ENCODE peak calls at places on chromosomes 3 and 15, in five cellular contexts. D, T, K, E and H are unnamed samples.
A peak's percentile ranks its signal among the peaks of the same experiment; 100 is the strongest.

GRCh38 chr15:56821721-56822425 is 88.6 kb upstream of the ZNF280D start:
- DNase-seq in K (peak; percentile 72), T (peak; percentile 69), D (peak; percentile 61), E (peak; percentile 65), H (peak; percentile 31)

GRCh38 chr15:91420689-91421088 is 320.6 kb downstream of the SV2B start:
- DNase-seq in E (no peak), K (no peak), D (no peak), T (no peak), H (no peak)

GRCh38 chr15:35444557-35445204 is 101.3 kb downstream of the DPH6 start:
- DNase-seq in D (no peak), T (peak; percentile 65), E (no peak), K (peak; percentile 19), H (no peak)

GRCh38 chr3:105812194-105812586 is 56.6 kb downstream of the CBLB start:
- DNase-seq in K (no peak), T (no peak), D (no peak), E (no peak), H (peak; percentile 34)

GRCh38 chr15:39466428-39466827 is 114.5 kb upstream of the THBS1 start:
- DNase-seq in D (peak; percentile 76), T (no peak), E (peak; percentile 34), K (peak; percentile 46), H (no peak)

GRCh38 chr15:32855942-32856341 is 138.1 kb downstream of the GREM1 start:
- DNase-seq in K (no peak), D (peak; percentile 6), E (no peak), T (no peak), H (no peak)

GRCh38 chr15:61038910-61039309 is 190.2 kb downstream of the RORA start:
- DNase-seq in D (no peak), T (no peak), E (no peak), K (no peak), H (no peak)

GRCh38 chr3:156820687-156821070 is 5.5 kb upstream of the LEKR1 start:
- DNase-seq in K (no peak), E (no peak), T (no peak), D (no peak), H (no peak)

GRCh38 chr3:33008282-33008681 is 56.8 kb downstream of the CCR4 start:
- DNase-seq in T (no peak), D (no peak), K (no peak), E (no peak), H (no peak)

GRCh38 chr3:97102641-97103040 is 288.2 kb downstream of the EPHA6 start:
- DNase-seq in D (no peak), T (no peak), K (no peak), E (no peak), H (peak; percentile 1)

GRCh38 chr3:20798666-20799065 is 612.7 kb upstream of the SGO1 start:
- DNase-seq in D (no peak), E (no peak), K (no peak), T (no peak), H (no peak)

GRCh38 chr3:185549111-185549510 is 3.3 kb downstream of the LIPH start:
- DNase-seq in D (peak; percentile 57), T (no peak), K (peak; percentile 79), E (peak; percentile 34), H (no peak)

GRCh38 chr3:11390411-11391171 is 118.4 kb downstream of the ATG7 start:
- DNase-seq in D (no peak), E (no peak), K (peak; percentile 20), T (no peak), H (no peak)

GRCh38 chr3:4821331-4821730 is 157.9 kb upstream of the BHLHE40 start:
- DNase-seq in T (no peak), D (no peak), E (no peak), K (no peak), H (no peak)

GRCh38 chr3:22117091-22117490 is 366.1 kb upstream of the ZNF385D start:
- DNase-seq in T (no peak), E (no peak), K (no peak), D (no peak), H (no peak)

GRCh38 chr3:36813320-36813719 is 49.0 kb upstream of the DCLK3 start:
- DNase-seq in K (no peak), T (no peak), E (no peak), D (no peak), H (no peak)

GRCh38 chr3:184758056-184758455 is 46.2 kb upstream of the MAGEF1 start:
- DNase-seq in E (no peak), K (no peak), D (no peak), T (no peak), H (no peak)

GRCh38 chr3:148955544-148956346 is 35.6 kb upstream of the GYG1 start:
- DNase-seq in K (peak; percentile 81), E (peak; percentile 39), T (peak; percentile 76), D (peak; percentile 54), H (peak; percentile 67)

GRCh38 chr3:81728766-81729544 is 32.5 kb downstream of the GBE1 start:
- DNase-seq in K (no peak), D (no peak), E (no peak), T (no peak), H (no peak)

GRCh38 chr15:94080989-94081605 is 150.3 kb upstream of the MCTP2 start:
- DNase-seq in K (no peak), T (no peak), E (no peak), D (no peak), H (no peak)

GRCh38 chr3:126487151-126487771 is 11.6 kb upstream of the ZXDC start:
- DNase-seq in D (peak; percentile 41), E (no peak), K (no peak), T (peak; percentile 64), H (no peak)

GRCh38 chr15:51828621-51829359 is 663 bp upstream of the TMOD3 start:
- DNase-seq in E (no peak), D (no peak), K (no peak), T (no peak), H (no peak)

GRCh38 chr15:85491663-85492062 is 111.3 kb downstream of the AKAP13 start:
- DNase-seq in K (no peak), T (no peak), D (no peak), E (no peak), H (no peak)

GRCh38 chr3:107432646-107433045 is 55.4 kb downstream of the CCDC54 start:
- DNase-seq in K (peak; percentile 10), T (no peak), E (no peak), D (no peak), H (no peak)

GRCh38 chr15:82100116-82100795 is 54.4 kb upstream of the MEX3B start:
- DNase-seq in T (peak; percentile 15), E (no peak), D (no peak), K (no peak), H (no peak)

GRCh38 chr15:81312790-81313543 is 11.0 kb downstream of the STARD5 start:
- DNase-seq in K (peak; percentile 60), D (peak; percentile 59), T (no peak), E (peak; percentile 41), H (no peak)

GRCh38 chr3:15798533-15799245 is 910 bp upstream of the ANKRD28 start:
- DNase-seq in D (no peak), T (no peak), K (no peak), E (no peak), H (peak; percentile 73)
- H3K4me3 ChIP-seq in D (peak overlapping the region; percentile 50), T (peak overlapping the region; percentile 43), K (no peak overlapping the region), E (no peak overlapping the region), H (peak overlapping the region; percentile 47)

DNA sequence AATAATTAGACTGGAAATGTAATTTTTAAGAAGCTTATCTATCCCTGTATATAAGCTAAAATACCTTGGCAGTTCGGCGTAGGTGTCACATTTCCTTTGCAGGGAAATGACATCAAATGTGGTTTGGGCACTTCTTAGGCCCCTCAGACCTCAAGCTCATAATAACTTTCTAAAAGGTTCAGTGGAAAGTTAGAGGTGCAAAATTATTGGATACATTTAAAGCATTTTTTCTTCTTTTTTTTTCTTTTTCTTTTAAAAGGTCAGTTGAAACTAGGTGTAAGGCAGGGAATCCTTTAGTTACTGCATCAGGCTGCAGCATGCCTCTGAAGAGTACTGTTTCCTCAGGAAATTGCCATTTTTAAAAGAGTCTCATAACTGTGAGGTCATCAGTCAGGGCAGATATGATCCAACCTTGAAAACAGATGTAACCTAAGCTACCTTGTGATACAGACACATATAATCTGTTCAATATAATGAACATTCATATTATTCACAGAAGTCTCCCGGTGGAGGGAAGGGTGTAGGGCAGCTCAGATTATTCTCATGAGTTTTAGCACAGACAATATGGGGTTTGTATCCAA is 4.8 kb downstream of the SACM1L start:
- DNase-seq in K (no peak), T (no peak), E (no peak), D (no peak), H (no peak)
- TF ChIP-seq CTCF in K (no peak), T (no peak), E (no peak), D (no peak), H (no peak)

GRCh38 chr3:150183619-150184425 is 213.1 kb upstream of the PFN2 start:
- DNase-seq in E (peak; percentile 61), D (peak; percentile 64), T (peak; percentile 83), K (peak; percentile 66), H (no peak)
- H3K4me3 ChIP-seq in E (peak overlapping the region; percentile 34), D (peak overlapping the region; percentile 52), T (peak overlapping the region; percentile 36), K (no peak overlapping the region), H (peak overlapping the region; percentile 25)

GRCh38 chr3:177484926-177485325 is 287.6 kb upstream of the TBL1XR1 start:
- DNase-seq in D (no peak), E (no peak), T (no peak), K (no peak), H (no peak)

GRCh38 chr3:177481329-177481728 is 284.0 kb upstream of the TBL1XR1 start:
- DNase-seq in T (peak; percentile 30), K (no peak), E (no peak), D (no peak), H (no peak)

GRCh38 chr3:177482048-177482741 is 284.9 kb upstream of the TBL1XR1 start:
- DNase-seq in T (no peak), K (no peak), D (no peak), E (no peak), H (no peak)

GRCh38 chr3:177484206-177484605 is 286.9 kb upstream of the TBL1XR1 start:
- DNase-seq in K (no peak), D (no peak), T (no peak), E (no peak), H (no peak)

DNA sequence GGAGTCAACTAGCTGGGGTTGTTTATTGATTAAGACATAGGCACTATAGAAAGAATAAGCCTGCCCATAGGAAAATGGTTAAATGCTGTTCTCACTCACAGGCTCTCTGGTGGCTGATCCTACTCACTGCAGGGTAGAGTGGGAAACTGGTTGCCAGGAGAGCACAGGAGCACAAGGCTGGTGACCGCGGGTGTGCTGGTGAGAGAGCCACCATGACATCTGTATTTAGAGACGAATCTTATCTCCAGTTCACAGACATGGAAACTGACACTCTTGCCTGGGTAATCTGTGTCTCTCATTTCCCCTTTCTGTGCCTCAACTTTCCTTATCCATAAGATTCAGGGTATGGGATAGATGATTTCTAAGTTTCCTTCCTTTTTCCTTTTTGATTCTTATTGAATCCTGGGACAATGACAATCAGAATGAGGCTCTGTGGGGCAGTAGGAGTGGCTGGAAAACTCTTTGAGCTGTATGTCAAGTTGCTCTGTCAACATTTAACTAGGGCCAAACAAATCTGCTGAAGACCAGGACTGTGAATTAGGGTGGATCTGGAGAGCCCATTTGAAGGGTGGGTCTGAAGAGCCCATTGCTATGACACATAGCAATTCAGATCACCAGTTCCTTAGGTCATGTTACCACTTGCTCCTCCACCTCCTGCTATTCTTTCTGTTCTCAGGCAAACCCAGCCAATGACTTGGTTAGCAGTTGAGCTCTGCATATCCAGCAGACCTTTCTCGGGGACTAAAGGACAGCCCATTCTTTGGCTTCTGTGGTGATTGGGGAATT is 286.1 kb upstream of the TBL1XR1 start:
- DNase-seq in D (no peak), T (peak; percentile 49), E (no peak), K (peak; percentile 24), H (no peak)
- TF ChIP-seq CTCF in D (no peak), T (peak; percentile 45), E (no peak), K (no peak), H (peak; percentile 7)